ENCODE peak calls at places on chromosomes 13 and 19, in ten cellular contexts. One of them, this sample, is unnamed. For H3K4me1, the result is how much of the 10 kb centered on the place peaks cover.

GRCh38 chr13:95624020-95624419 is 20.5 kb downstream of the DZIP1 start:
- DNase-seq in psoas muscle: no peak
- DNase-seq in H9: peak
- DNase-seq in mammary epithelial cell: peak
- DNase-seq in HCT116: peak
- DNase-seq in fibroblast of lung: peak
- DNase-seq in body of pancreas: peak
- DNase-seq in breast epithelium: no peak
- DNase-seq in ascending aorta: no peak
- DNase-seq in IMR-90: peak
- DNase-seq in this sample: no peak

GRCh38 chr13:29402168-29402621 is 193.3 kb downstream of the SLC7A1 start:
- DNase-seq in psoas muscle: no peak
- DNase-seq in IMR-90: peak
- DNase-seq in HCT116: no peak
- DNase-seq in fibroblast of lung: peak
- DNase-seq in mammary epithelial cell: peak
- DNase-seq in breast epithelium: no peak
- DNase-seq in body of pancreas: no peak
- DNase-seq in ascending aorta: no peak
- DNase-seq in H9: no peak
- DNase-seq in this sample: no peak

GRCh38 chr13:64855506-64855905 is 2374.6 kb downstream of the PCDH9 start:
- DNase-seq in psoas muscle: no peak
- DNase-seq in IMR-90: peak
- DNase-seq in mammary epithelial cell: no peak
- DNase-seq in fibroblast of lung: peak
- DNase-seq in body of pancreas: no peak
- DNase-seq in ascending aorta: no peak
- DNase-seq in H9: no peak
- DNase-seq in HCT116: no peak
- DNase-seq in breast epithelium: no peak
- DNase-seq in this sample: no peak

GRCh38 chr19:47723573-47723923 is 10.3 kb downstream of the EHD2 start:
- DNase-seq in H9: no peak
- DNase-seq in psoas muscle: peak
- DNase-seq in IMR-90: peak
- DNase-seq in mammary epithelial cell: peak
- DNase-seq in body of pancreas: peak
- DNase-seq in fibroblast of lung: peak
- DNase-seq in ascending aorta: peak
- DNase-seq in breast epithelium: peak
- DNase-seq in HCT116: no peak
- DNase-seq in this sample: peak

GRCh38 chr19:7926021-7926726 is at the start of gene CTXN1:
- DNase-seq in IMR-90: no peak
- DNase-seq in HCT116: no peak
- DNase-seq in mammary epithelial cell: no peak
- DNase-seq in fibroblast of lung: peak
- DNase-seq in body of pancreas: peak
- DNase-seq in H9: peak
- DNase-seq in ascending aorta: peak
- DNase-seq in psoas muscle: peak
- DNase-seq in breast epithelium: no peak
- DNase-seq in this sample: peak

GRCh38 chr13:38866649-38867048 is 124.0 kb downstream of the STOML3 start:
- DNase-seq in psoas muscle: no peak
- DNase-seq in IMR-90: no peak
- DNase-seq in body of pancreas: no peak
- DNase-seq in breast epithelium: no peak
- DNase-seq in HCT116: no peak
- DNase-seq in H9: no peak
- DNase-seq in ascending aorta: no peak
- DNase-seq in mammary epithelial cell: peak
- DNase-seq in fibroblast of lung: no peak
- DNase-seq in this sample: no peak

GRCh38 chr19:6374179-6374709 is 1.5 kb downstream of the PSPN start:
- DNase-seq in mammary epithelial cell: no peak
- DNase-seq in fibroblast of lung: no peak
- DNase-seq in breast epithelium: no peak
- DNase-seq in body of pancreas: no peak
- DNase-seq in IMR-90: no peak
- DNase-seq in HCT116: no peak
- DNase-seq in H9: no peak
- DNase-seq in ascending aorta: no peak
- DNase-seq in psoas muscle: no peak
- DNase-seq in this sample: no peak

GRCh38 chr13:95298169-95298940 is 2.9 kb downstream of the ABCC4 start:
- DNase-seq in IMR-90: no peak
- DNase-seq in psoas muscle: no peak
- DNase-seq in ascending aorta: no peak
- DNase-seq in fibroblast of lung: no peak
- DNase-seq in mammary epithelial cell: no peak
- DNase-seq in body of pancreas: no peak
- DNase-seq in H9: no peak
- DNase-seq in breast epithelium: no peak
- DNase-seq in HCT116: no peak
- DNase-seq in this sample: no peak

GRCh38 chr19:51948979-51949378 is 21.7 kb downstream of the ZNF613 start:
- DNase-seq in fibroblast of lung: peak
- DNase-seq in HCT116: no peak
- DNase-seq in ascending aorta: no peak
- DNase-seq in mammary epithelial cell: no peak
- DNase-seq in IMR-90: peak
- DNase-seq in H9: no peak
- DNase-seq in body of pancreas: peak
- DNase-seq in psoas muscle: no peak
- DNase-seq in breast epithelium: no peak
- DNase-seq in this sample: peak

GRCh38 chr19:38265213-38265861 is 964 bp downstream of the SPINT2 start:
- DNase-seq in IMR-90: no peak
- DNase-seq in H9: no peak
- DNase-seq in psoas muscle: no peak
- DNase-seq in HCT116: no peak
- DNase-seq in mammary epithelial cell: peak
- DNase-seq in ascending aorta: peak
- DNase-seq in breast epithelium: peak
- DNase-seq in fibroblast of lung: peak
- DNase-seq in body of pancreas: peak
- DNase-seq in this sample: no peak

GRCh38 chr19:7857727-7858701 is 16.2 kb downstream of the PRR36 start:
- DNase-seq in ascending aorta: no peak
- DNase-seq in mammary epithelial cell: no peak
- DNase-seq in psoas muscle: peak
- DNase-seq in IMR-90: no peak
- DNase-seq in body of pancreas: no peak
- DNase-seq in breast epithelium: no peak
- DNase-seq in fibroblast of lung: no peak
- DNase-seq in HCT116: no peak
- DNase-seq in H9: peak
- DNase-seq in this sample: no peak

GRCh38 chr13:49214917-49215376 is 5.2 kb upstream of the MLNR start:
- DNase-seq in body of pancreas: peak
- DNase-seq in HCT116: peak
- DNase-seq in psoas muscle: no peak
- DNase-seq in IMR-90: peak
- DNase-seq in breast epithelium: no peak
- DNase-seq in ascending aorta: no peak
- DNase-seq in fibroblast of lung: peak
- DNase-seq in mammary epithelial cell: no peak
- DNase-seq in H9: peak
- DNase-seq in this sample: no peak

GRCh38 chr13:20475927-20476691 is 49.5 kb downstream of the CRYL1 start:
- DNase-seq in mammary epithelial cell: peak
- DNase-seq in psoas muscle: no peak
- DNase-seq in body of pancreas: peak
- DNase-seq in IMR-90: no peak
- DNase-seq in HCT116: no peak
- DNase-seq in ascending aorta: no peak
- DNase-seq in H9: no peak
- DNase-seq in breast epithelium: no peak
- DNase-seq in fibroblast of lung: peak
- DNase-seq in this sample: no peak

GRCh38 chr19:954672-955494 is 29.0 kb downstream of the ARID3A start:
- DNase-seq in H9: no peak
- DNase-seq in psoas muscle: no peak
- DNase-seq in IMR-90: no peak
- DNase-seq in ascending aorta: no peak
- DNase-seq in body of pancreas: no peak
- DNase-seq in HCT116: no peak
- DNase-seq in breast epithelium: no peak
- DNase-seq in mammary epithelial cell: no peak
- DNase-seq in fibroblast of lung: no peak
- DNase-seq in this sample: no peak

GRCh38 chr13:112236539-112237197 is 139.5 kb upstream of the SPACA7 start:
- DNase-seq in H9: no peak
- DNase-seq in ascending aorta: no peak
- DNase-seq in fibroblast of lung: no peak
- DNase-seq in IMR-90: no peak
- DNase-seq in body of pancreas: no peak
- DNase-seq in psoas muscle: no peak
- DNase-seq in HCT116: no peak
- DNase-seq in mammary epithelial cell: no peak
- DNase-seq in breast epithelium: no peak
- DNase-seq in this sample: no peak

GRCh38 chr19:46347572-46347883 is 641 bp downstream of the PPP5C start:
- DNase-seq in body of pancreas: no peak
- DNase-seq in IMR-90: no peak
- DNase-seq in ascending aorta: no peak
- DNase-seq in mammary epithelial cell: no peak
- DNase-seq in H9: no peak
- DNase-seq in HCT116: no peak
- DNase-seq in breast epithelium: no peak
- DNase-seq in psoas muscle: no peak
- DNase-seq in fibroblast of lung: no peak
- DNase-seq in this sample: no peak
- TF ChIP-seq CTCF in body of pancreas: no peak
- TF ChIP-seq CTCF in IMR-90: no peak
- TF ChIP-seq CTCF in ascending aorta: no peak
- TF ChIP-seq CTCF in mammary epithelial cell: no peak
- TF ChIP-seq CTCF in H9: no peak
- TF ChIP-seq CTCF in HCT116: peak
- TF ChIP-seq CTCF in breast epithelium: no peak
- TF ChIP-seq CTCF in psoas muscle: no peak
- TF ChIP-seq CTCF in fibroblast of lung: no peak
- TF ChIP-seq CTCF in this sample: no peak

DNA sequence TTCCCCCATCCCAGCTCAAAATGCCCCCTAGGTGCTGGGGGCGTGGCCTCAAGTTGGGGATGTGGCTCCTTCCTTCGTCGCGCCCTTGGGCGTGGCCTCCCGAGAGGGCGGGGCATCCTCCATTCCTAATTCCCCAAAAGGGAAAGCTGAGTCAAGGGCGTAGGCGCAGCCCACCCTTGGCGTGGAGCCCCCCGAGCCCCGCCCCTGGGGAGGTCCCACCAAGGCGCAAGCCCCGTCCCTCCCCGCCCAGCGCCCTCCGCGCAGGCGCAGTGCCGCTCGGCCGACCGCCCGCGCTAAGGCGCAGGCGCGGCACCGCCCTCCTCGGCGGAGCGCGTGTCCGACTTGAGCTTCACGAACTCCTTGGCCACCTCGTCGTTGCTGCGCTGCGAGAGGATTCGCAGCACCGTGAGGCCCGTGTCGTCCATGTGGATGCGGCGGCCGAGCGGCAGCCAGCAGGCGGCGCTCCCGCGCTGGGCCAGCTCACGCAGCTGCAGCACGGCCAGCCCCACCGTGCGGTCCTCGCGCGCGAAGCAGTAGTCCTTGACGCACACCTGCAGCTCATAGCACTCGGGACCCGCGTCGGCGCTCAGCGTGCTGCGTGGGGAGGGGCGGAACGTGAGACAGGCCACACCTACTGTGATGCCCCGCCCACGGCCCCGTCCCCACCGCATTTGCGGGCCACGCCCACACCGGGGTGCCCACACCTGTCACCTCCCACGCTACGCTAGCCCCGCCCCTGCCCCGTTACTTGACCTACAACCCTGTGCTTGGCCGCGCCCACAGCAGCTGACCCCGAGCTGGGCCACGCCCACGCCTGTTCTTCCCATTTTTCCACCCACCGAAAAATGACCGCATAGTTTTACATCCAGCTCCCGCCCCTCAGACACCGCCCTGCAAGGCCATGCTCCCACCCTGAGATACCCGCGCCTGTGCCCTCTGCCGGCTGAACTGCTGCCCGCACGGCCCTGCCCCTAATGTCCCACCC is 50.6 kb downstream of the COLGALT1 start:
- DNase-seq in body of pancreas: peak
- DNase-seq in ascending aorta: peak
- DNase-seq in mammary epithelial cell: peak
- DNase-seq in HCT116: peak
- DNase-seq in fibroblast of lung: peak
- DNase-seq in IMR-90: peak
- DNase-seq in breast epithelium: peak
- DNase-seq in H9: peak
- DNase-seq in psoas muscle: peak
- DNase-seq in this sample: peak
- H3K27ac ChIP-seq in body of pancreas: no peak
- H3K27ac ChIP-seq in ascending aorta: peak
- H3K27ac ChIP-seq in mammary epithelial cell: no peak
- H3K27ac ChIP-seq in HCT116: peak
- H3K27ac ChIP-seq in fibroblast of lung: no peak
- H3K27ac ChIP-seq in IMR-90: no peak
- H3K27ac ChIP-seq in breast epithelium: peak
- H3K27ac ChIP-seq in H9: no peak
- H3K27ac ChIP-seq in psoas muscle: no peak
- H3K27ac ChIP-seq in this sample: peak

DNA sequence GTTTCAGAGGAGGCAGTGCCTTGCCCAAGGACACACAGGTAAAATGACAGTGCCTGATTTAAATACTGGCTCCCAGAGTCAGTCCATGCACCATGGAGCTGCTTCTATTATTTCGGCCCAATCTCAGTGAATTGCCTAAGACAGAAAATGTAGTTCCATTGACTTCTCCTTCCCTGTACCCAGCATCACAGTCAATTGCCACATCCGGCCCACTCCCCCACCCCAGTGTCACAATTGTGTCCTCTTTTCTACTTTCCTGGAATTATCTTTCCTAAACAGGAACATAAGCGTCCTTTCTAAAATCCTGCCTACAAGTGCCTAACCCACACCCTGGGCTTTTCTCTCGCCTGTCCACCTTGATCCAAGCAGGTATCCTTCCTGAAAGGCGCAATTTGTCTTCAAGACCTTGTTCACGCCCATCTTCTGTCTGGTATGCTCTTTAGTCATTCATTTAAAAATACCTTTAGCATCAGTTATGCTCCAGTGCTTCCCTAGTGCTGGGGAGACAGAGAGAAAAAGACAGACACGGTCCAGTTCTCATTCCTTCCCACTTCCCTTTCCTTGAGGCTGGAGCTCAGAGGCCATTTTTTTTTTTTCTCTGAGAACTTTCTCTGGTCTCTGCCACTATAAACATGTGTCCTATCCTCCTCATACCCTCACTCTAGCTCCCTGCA is 411.4 kb downstream of the LIG4 start:
- DNase-seq in mammary epithelial cell: no peak
- DNase-seq in fibroblast of lung: no peak
- DNase-seq in HCT116: no peak
- DNase-seq in body of pancreas: no peak
- DNase-seq in IMR-90: no peak
- DNase-seq in psoas muscle: no peak
- DNase-seq in ascending aorta: no peak
- DNase-seq in breast epithelium: no peak
- DNase-seq in H9: no peak
- DNase-seq in this sample: no peak
- H3K4me1 ChIP-seq in mammary epithelial cell: under half
- H3K4me1 ChIP-seq in fibroblast of lung: under half
- H3K4me1 ChIP-seq in HCT116: under half
- H3K4me1 ChIP-seq in body of pancreas: under half
- H3K4me1 ChIP-seq in IMR-90: under half
- H3K4me1 ChIP-seq in psoas muscle: under half
- H3K4me1 ChIP-seq in ascending aorta: under half
- H3K4me1 ChIP-seq in breast epithelium: under half
- H3K4me1 ChIP-seq in H9: under half
- H3K4me1 ChIP-seq in this sample: under half

GRCh38 chr19:39409886-39410619 is 2.4 kb upstream of the PLEKHG2 start:
- DNase-seq in ascending aorta: peak
- DNase-seq in mammary epithelial cell: no peak
- DNase-seq in body of pancreas: peak
- DNase-seq in fibroblast of lung: peak
- DNase-seq in psoas muscle: peak
- DNase-seq in H9: no peak
- DNase-seq in HCT116: peak
- DNase-seq in IMR-90: no peak
- DNase-seq in breast epithelium: peak
- DNase-seq in this sample: peak
- TF ChIP-seq CTCF in ascending aorta: peak
- TF ChIP-seq CTCF in mammary epithelial cell: no peak
- TF ChIP-seq CTCF in body of pancreas: no peak
- TF ChIP-seq CTCF in fibroblast of lung: no peak
- TF ChIP-seq CTCF in psoas muscle: no peak
- TF ChIP-seq CTCF in H9: no peak
- TF ChIP-seq CTCF in HCT116: no peak
- TF ChIP-seq CTCF in IMR-90: no peak
- TF ChIP-seq CTCF in breast epithelium: peak
- TF ChIP-seq CTCF in this sample: no peak